ENCODE peak calls at places on chromosome 20, in seven cellular contexts. P, K, Y, D, E, Z and N are unnamed samples.

GRCh38 chr20:14198416-14198815 is 139.0 kb downstream of the FLRT3 start:
- DNase-seq in Z (no peak), Y (no peak), E (no peak), K (no peak), D (no peak), P (no peak), N (no peak)

GRCh38 chr20:45826381-45827019 is 612 bp downstream of the TNNC2 start:
- DNase-seq in P (no peak), E (no peak), D (no peak), Y (peak), Z (no peak), K (no peak), N (peak)

GRCh38 chr20:30816182-30816645 is 441.2 kb upstream of the DEFB115 start:
- DNase-seq in K (no peak), D (no peak), P (no peak), Y (no peak), Z (no peak), E (no peak), N (no peak)

GRCh38 chr20:36408219-36408618 is 102.1 kb downstream of the DLGAP4 start:
- DNase-seq in D (peak), E (no peak), Z (no peak), K (peak), Y (peak), P (no peak), N (peak)

GRCh38 chr20:14997791-14998190 is 660.4 kb upstream of the FLRT3 start:
- DNase-seq in Y (no peak), K (no peak), D (peak), P (no peak), Z (no peak), E (no peak), N (no peak)

GRCh38 chr20:49508435-49509199 is 26.1 kb upstream of the KCNB1 start:
- DNase-seq in P (peak), D (peak), Y (no peak), K (peak), Z (no peak), E (no peak), N (no peak)

GRCh38 chr20:52219441-52219840 is 27.9 kb upstream of the ZFP64 start:
- DNase-seq in D (no peak), Y (no peak), K (peak), Z (no peak), E (no peak), P (no peak), N (no peak)

GRCh38 chr20:3115190-3116107 is 30.9 kb upstream of the AVP start:
- DNase-seq in Y (peak), K (peak), P (peak), E (peak), Z (no peak), D (peak), N (no peak)

GRCh38 chr20:60984666-60985065 is 267.4 kb upstream of the CDH4 start:
- DNase-seq in D (no peak), P (peak), Y (no peak), K (no peak), Z (no peak), E (no peak), N (no peak)

GRCh38 chr20:1805161-1805581 is 90.0 kb upstream of the SIRPA start:
- DNase-seq in Z (no peak), E (no peak), K (no peak), P (no peak), Y (no peak), D (no peak), N (no peak)

GRCh38 chr20:59611286-59611685 is 6.9 kb downstream of the PHACTR3 start:
- DNase-seq in D (no peak), K (no peak), Y (peak), P (no peak), E (no peak), Z (no peak), N (peak)

GRCh38 chr20:12535316-12535715 is 473.5 kb upstream of the SPTLC3 start:
- DNase-seq in E (no peak), P (no peak), Z (no peak), D (no peak), Y (no peak), K (no peak), N (no peak)

GRCh38 chr20:43667341-43668132 is 623 bp downstream of the MYBL2 start:
- DNase-seq in K (peak), P (no peak), D (no peak), Z (no peak), Y (no peak), E (no peak), N (no peak)

GRCh38 chr20:48728042-48728837 is 99.6 kb downstream of the PREX1 start:
- DNase-seq in Z (no peak), E (no peak), D (no peak), Y (no peak), K (no peak), P (no peak), N (no peak)